ENCODE peak calls at places on chromosomes 4 and X, in ten cellular contexts. D is Peyer's patch, A is esophagus muscularis mucosa, R is cardiac muscle cell, X is RWPE1, U is IMR-90, T is WERI-Rb-1, Q is psoas muscle, F is hepatocyte, H is suprapubic skin. C is an unnamed sample.

GRCh38 chrX:13506574-13506973 is 62.8 kb upstream of the EGFL6 start:
- DNase-seq in U (peak), T (peak), R (peak), Q (peak), H (no peak), F (peak), D (peak), A (no peak), X (peak), C (peak)

GRCh38 chrX:50386520-50386919 is 84.1 kb downstream of the DGKK start:
- DNase-seq in X (no peak), A (no peak), T (no peak), R (no peak), H (no peak), F (no peak), U (no peak), D (no peak), Q (no peak), C (no peak)

GRCh38 chr4:151887151-151887815 is 126.5 kb upstream of the GATB start:
- DNase-seq in D (no peak), H (no peak), A (no peak), R (no peak), T (no peak), F (no peak), X (no peak), U (no peak), Q (no peak), C (no peak)

GRCh38 chr4:159946983-159947645 is 844.2 kb downstream of the RAPGEF2 start:
- DNase-seq in H (no peak), D (no peak), T (no peak), U (peak), A (no peak), X (peak), R (peak), Q (no peak), F (peak), C (no peak)

GRCh38 chr4:98890698-98891097 is 38.2 kb downstream of the EIF4E start:
- DNase-seq in T (no peak), D (no peak), X (peak), U (no peak), H (no peak), A (no peak), Q (no peak), R (peak), F (no peak), C (no peak)

GRCh38 chr4:141807501-141807900 is 171.1 kb downstream of the IL15 start:
- DNase-seq in A (no peak), R (peak), D (no peak), T (no peak), U (peak), X (peak), F (no peak), Q (no peak), H (no peak), C (no peak)

GRCh38 chrX:104008831-104009230 is 4.7 kb downstream of the H2BW1 start:
- DNase-seq in U (no peak), X (no peak), R (no peak), D (no peak), F (no peak), H (no peak), T (no peak), Q (no peak), A (no peak), C (no peak)

GRCh38 chr4:97900187-97900586 is 243.1 kb downstream of the STPG2 start:
- DNase-seq in A (no peak), X (no peak), H (no peak), R (no peak), U (no peak), F (no peak), D (no peak), Q (no peak), T (no peak), C (no peak)

GRCh38 chrX:48649109-48649508 is 34.5 kb upstream of the WAS start:
- DNase-seq in T (no peak), R (no peak), U (peak), H (no peak), X (no peak), A (no peak), Q (no peak), F (no peak), D (no peak), C (no peak)
- H3K27ac ChIP-seq in T (peak), R (no peak), U (no peak), H (no peak), X (no peak), A (no peak), Q (no peak), F (no peak), D (no peak), C (no peak)

GRCh38 chr4:8547108-8547911 is 32.9 kb upstream of the GPR78 start:
- DNase-seq in U (peak), X (no peak), H (no peak), A (no peak), F (no peak), T (peak), D (no peak), Q (no peak), R (peak), C (no peak)
- H3K27ac ChIP-seq in U (no peak), X (peak), H (no peak), A (no peak), F (no peak), T (no peak), D (no peak), Q (no peak), R (no peak), C (no peak)

GRCh38 chr4:73576366-73576765 is 43.9 kb downstream of the RASSF6 start:
- DNase-seq in D (no peak), Q (no peak), A (no peak), F (no peak), H (no peak), T (no peak), U (peak), R (peak), X (no peak), C (no peak)
- H3K27ac ChIP-seq in D (no peak), Q (no peak), A (no peak), F (no peak), H (no peak), T (no peak), U (no peak), R (no peak), X (no peak), C (no peak)

GRCh38 chr4:184349283-184350039 is 124.9 kb downstream of the IRF2 start:
- DNase-seq in X (no peak), Q (no peak), A (no peak), H (no peak), T (no peak), U (no peak), R (no peak), F (no peak), D (peak), C (peak)
- H3K27ac ChIP-seq in X (no peak), Q (peak), A (no peak), H (peak), T (no peak), U (no peak), R (no peak), F (peak), D (peak), C (peak)

GRCh38 chr4:67702166-67702565 is 1.2 kb upstream of the UBA6 start:
- DNase-seq in R (no peak), D (no peak), A (no peak), U (no peak), F (no peak), H (no peak), X (no peak), Q (no peak), T (no peak), C (no peak)
- H3K27ac ChIP-seq in R (no peak), D (no peak), A (no peak), U (no peak), F (peak), H (no peak), X (no peak), Q (no peak), T (no peak), C (no peak)

GRCh38 chrX:68834371-68835103 is 5.7 kb downstream of the EFNB1 start:
- DNase-seq in X (no peak), H (peak), D (peak), F (no peak), T (no peak), Q (no peak), A (no peak), U (no peak), R (no peak), C (no peak)
- H3K27ac ChIP-seq in X (peak), H (peak), D (no peak), F (no peak), T (no peak), Q (no peak), A (no peak), U (no peak), R (no peak), C (no peak)

GRCh38 chr4:57099363-57099762 is 10.8 kb downstream of the IGFBP7 start:
- DNase-seq in T (no peak), F (no peak), U (no peak), Q (no peak), X (no peak), H (no peak), D (no peak), R (no peak), A (no peak), C (no peak)
- H3K27ac ChIP-seq in T (no peak), F (peak), U (peak), Q (no peak), X (no peak), H (peak), D (peak), R (peak), A (peak), C (no peak)